ENCODE peak calls at places on chromosomes 2 and 18, in six cellular contexts. B is NCI-H774, Y is GM20000, Q is GM12864, S is GM18507, P is naive B cell. X is an unnamed sample.

GRCh38 chr2:216013080-216013909 is at the start of gene MREG:
- DNase-seq in S (no peak), Q (no peak), Y (peak), B (peak), P (peak), X (peak)

GRCh38 chr2:96594701-96595152 is 43.4 kb downstream of the KANSL3 start:
- DNase-seq in P (no peak), Q (no peak), B (no peak), Y (no peak), S (no peak), X (no peak)

GRCh38 chr2:227890495-227891079 is 19.2 kb downstream of the DAW1 start:
- DNase-seq in Y (no peak), Q (peak), P (peak), S (no peak), B (peak), X (no peak)

GRCh38 chr18:59067873-59068272 is 71.8 kb upstream of the SEC11C start:
- DNase-seq in S (no peak), Y (no peak), Q (no peak), B (no peak), P (no peak), X (no peak)

GRCh38 chr18:55013685-55014084 is 54.4 kb upstream of the CCDC68 start:
- DNase-seq in S (no peak), B (no peak), Q (no peak), Y (no peak), P (no peak), X (no peak)

GRCh38 chr2:29417630-29418029 is 302.4 kb downstream of the CLIP4 start:
- DNase-seq in P (no peak), Q (no peak), S (no peak), B (no peak), Y (no peak), X (no peak)

GRCh38 chr2:222774941-222775340 is 85.9 kb upstream of the ACSL3 start:
- DNase-seq in B (no peak), S (no peak), Y (no peak), P (no peak), Q (no peak), X (no peak)

GRCh38 chr18:49639643-49640361 is 77.9 kb downstream of the LIPG start:
- DNase-seq in Q (no peak), S (no peak), Y (no peak), B (no peak), P (no peak), X (no peak)

GRCh38 chr2:66813976-66814375 is 379.1 kb downstream of the MEIS1 start:
- DNase-seq in Q (no peak), Y (no peak), S (no peak), B (no peak), P (no peak), X (no peak)

GRCh38 chr2:23498941-23499340 is 114.0 kb downstream of the KLHL29 start:
- DNase-seq in Q (no peak), S (no peak), Y (no peak), P (no peak), B (no peak), X (no peak)

GRCh38 chr2:47631306-47631705 is 151.6 kb upstream of the MSH6 start:
- DNase-seq in B (no peak), S (no peak), P (no peak), Q (no peak), Y (no peak), X (no peak)

GRCh38 chr2:45889053-45889452 is 237.6 kb downstream of the PRKCE start:
- DNase-seq in P (peak), B (peak), S (peak), Q (peak), Y (peak), X (no peak)

GRCh38 chr2:177193240-177193639 is 19.4 kb upstream of the HNRNPA3 start:
- DNase-seq in B (no peak), Y (peak), S (no peak), P (no peak), Q (no peak), X (no peak)

GRCh38 chr2:10283106-10284062 is 19.3 kb upstream of the HPCAL1 start:
- DNase-seq in P (no peak), S (no peak), Y (no peak), Q (no peak), B (no peak), X (no peak)

GRCh38 chr2:46164581-46165301 is 132.5 kb upstream of the EPAS1 start:
- DNase-seq in Q (no peak), Y (no peak), P (no peak), B (no peak), S (no peak), X (no peak)

GRCh38 chr2:14492920-14493503 is 139.5 kb upstream of the LRATD1 start:
- DNase-seq in P (no peak), S (no peak), Q (no peak), Y (no peak), B (no peak), X (no peak)

GRCh38 chr18:8603663-8604520 is 5.3 kb upstream of the RAB12 start:
- DNase-seq in Q (no peak), P (peak), S (no peak), Y (no peak), B (no peak), X (no peak)

GRCh38 chr2:214774108-214774507 is 35.4 kb downstream of the BARD1 start:
- DNase-seq in Y (no peak), Q (no peak), B (no peak), P (no peak), S (no peak), X (no peak)

GRCh38 chr2:210230984-210231383 is 5.7 kb upstream of the ACADL start:
- DNase-seq in Y (no peak), S (no peak), Q (no peak), B (no peak), P (no peak), X (no peak)

GRCh38 chr2:190318931-190319556 is 582 bp downstream of the HIBCH start:
- DNase-seq in Y (peak), B (no peak), S (no peak), Q (no peak), P (no peak), X (no peak)

GRCh38 chr2:222671259-222672067 is at the start of gene MOGAT1:
- DNase-seq in B (peak), Y (no peak), Q (no peak), S (no peak), P (no peak), X (no peak)

GRCh38 chr18:22844184-22844583 is 88.9 kb upstream of the RBBP8 start:
- DNase-seq in B (no peak), Y (no peak), P (no peak), Q (no peak), S (no peak), X (no peak)

GRCh38 chr2:100588071-100588786 is 25.4 kb downstream of the PDCL3 start:
- DNase-seq in B (no peak), Q (no peak), S (no peak), Y (peak), P (no peak), X (no peak)

GRCh38 chr2:85429213-85429923 is 10.9 kb downstream of the SH2D6 start:
- DNase-seq in S (no peak), P (no peak), Y (no peak), B (no peak), Q (no peak), X (no peak)

GRCh38 chr2:19898592-19899329 is 3.0 kb downstream of the TTC32 start:
- DNase-seq in Q (no peak), Y (no peak), S (no peak), B (no peak), P (no peak), X (no peak)

GRCh38 chr2:25310965-25311865 is 30.5 kb downstream of the DNMT3A start:
- DNase-seq in Q (no peak), B (peak), P (no peak), Y (no peak), S (no peak), X (no peak)

X was measured in D721Med.